ENCODE peak calls at places on chromosomes 6 and 20, in four cellular contexts. J, O, Y and T are unnamed samples.

GRCh38 chr20:57325632-57326356 is 3.8 kb upstream of the SPO11 start:
- DNase-seq in Y (no peak), J (no peak), O (no peak), T (no peak)

GRCh38 chr6:158684745-158685355 is 35.0 kb downstream of the SYTL3 start:
- DNase-seq in O (no peak), J (no peak), Y (no peak), T (no peak)

GRCh38 chr6:155695495-155695894 is 239.9 kb upstream of the NOX3 start:
- DNase-seq in Y (no peak), O (no peak), J (no peak), T (no peak)

GRCh38 chr6:87742106-87742505 is 40.1 kb upstream of the AKIRIN2 start:
- DNase-seq in Y (no peak), O (no peak), J (no peak), T (no peak)

GRCh38 chr20:15061955-15062354 is 724.5 kb upstream of the FLRT3 start:
- DNase-seq in Y (no peak), O (no peak), J (no peak), T (no peak)

GRCh38 chr6:10733151-10733715 is 10.4 kb downstream of the TMEM14C start:
- DNase-seq in O (peak), Y (no peak), J (no peak), T (peak)

GRCh38 chr6:108080010-108080780 is 5.7 kb upstream of the OSTM1 start:
- DNase-seq in Y (no peak), J (peak), O (peak), T (no peak)

GRCh38 chr20:53622247-53623114 is 28.8 kb upstream of the ZNF217 start:
- DNase-seq in J (no peak), O (no peak), Y (peak), T (no peak)

GRCh38 chr20:50321797-50322480 is 131.3 kb downstream of the CEBPB start:
- DNase-seq in O (peak), J (no peak), Y (no peak), T (no peak)
- H3K27ac ChIP-seq in O (peak), J (no peak), Y (no peak), T (no peak)

DNA sequence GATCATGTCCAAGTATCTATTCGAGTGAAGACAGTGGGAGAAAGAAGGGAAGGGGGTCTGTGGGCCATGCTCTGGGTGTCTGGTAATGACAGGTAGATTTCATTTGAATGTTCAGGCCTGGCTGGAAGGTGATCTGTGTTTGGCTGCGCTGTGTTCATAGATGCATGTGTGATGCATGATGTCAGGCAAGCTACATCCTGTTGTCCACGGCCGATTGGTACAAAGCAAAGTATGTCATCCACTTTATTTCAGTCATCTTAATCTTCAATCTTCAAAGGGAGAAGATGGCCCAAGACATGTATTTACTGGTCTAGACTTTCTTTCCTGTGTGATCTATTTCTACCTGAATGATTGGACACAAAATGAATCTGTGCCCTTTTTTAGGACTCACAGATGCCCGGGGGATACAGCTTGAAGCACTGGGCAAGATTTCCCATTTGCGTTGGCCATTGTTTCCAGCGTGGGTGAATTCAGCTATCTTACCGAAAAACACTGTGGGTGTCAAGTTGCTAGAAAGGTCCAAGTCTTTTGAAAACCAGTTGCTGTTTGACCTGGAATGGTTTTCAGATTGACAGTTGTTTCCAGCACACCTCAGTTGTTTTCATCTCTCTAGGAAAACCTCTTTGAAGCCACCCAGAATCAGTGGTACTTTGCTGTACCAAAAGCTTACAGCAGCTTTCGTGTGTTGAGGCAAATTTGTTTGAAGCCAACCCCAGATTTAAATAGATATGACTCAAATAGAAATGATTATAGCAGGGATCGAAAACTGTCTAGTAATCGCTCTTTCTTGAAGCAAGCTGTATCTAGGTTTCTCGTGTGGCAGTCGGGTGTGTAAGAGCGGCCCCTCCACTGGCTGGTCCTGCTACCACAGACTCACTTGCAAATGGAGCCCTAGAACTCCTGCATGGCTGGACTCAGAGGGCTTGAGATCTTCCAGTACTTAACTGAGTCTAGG is 27.2 kb downstream of the DUSP22 start:
- DNase-seq in Y (peak), O (no peak), J (no peak), T (no peak)
- H3K4me3 ChIP-seq in Y (peak), O (no peak), J (no peak), T (no peak)

DNA sequence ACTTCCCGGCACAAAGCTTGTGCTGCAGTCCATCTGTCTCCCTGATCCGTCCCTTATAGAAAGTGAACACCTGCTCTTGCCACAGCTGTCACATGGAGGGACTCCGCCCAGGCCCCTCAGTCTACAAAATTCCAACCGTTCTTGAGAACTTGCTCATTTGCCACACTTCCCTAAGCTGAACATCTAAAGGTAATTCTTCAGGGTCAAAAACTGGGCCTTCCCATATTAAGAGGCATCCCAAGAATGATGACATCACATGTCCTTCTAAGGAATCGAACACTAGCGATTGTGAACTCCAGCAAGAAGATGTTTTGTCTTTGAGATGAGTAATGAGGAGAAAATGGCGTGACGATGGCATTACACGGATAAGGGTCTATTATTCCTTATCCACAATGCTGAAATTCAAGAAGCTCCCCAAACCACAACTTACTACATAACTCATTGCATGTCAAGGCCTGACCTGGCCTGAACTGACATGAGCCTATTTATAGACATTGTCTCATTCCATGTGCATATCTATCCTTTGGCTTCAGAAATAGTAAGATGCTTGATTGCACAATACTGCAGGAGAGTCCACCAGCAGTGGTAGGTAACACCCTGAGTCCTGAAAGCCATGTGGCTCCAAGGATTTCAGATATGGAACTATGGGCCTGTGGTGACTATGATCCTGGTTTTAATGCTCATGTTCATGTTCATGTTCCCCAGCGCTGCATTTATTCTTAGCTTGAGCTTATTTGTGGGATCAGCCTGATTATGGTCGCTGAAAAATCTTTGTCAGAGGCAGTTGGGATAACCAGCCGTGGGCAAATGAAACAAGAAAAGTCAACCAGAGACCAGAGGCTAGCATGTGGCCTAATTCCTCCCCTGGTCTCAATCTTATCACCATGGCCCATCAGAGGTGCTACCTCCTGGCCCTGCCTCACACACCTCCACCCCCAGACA is 183.3 kb upstream of the JARID2 start:
- DNase-seq in J (no peak), O (peak), Y (no peak), T (no peak)
- H3K9ac ChIP-seq in J (no peak), O (no peak), Y (no peak), T (no peak)

GRCh38 chr6:141139461-141139860 is 993.3 kb upstream of the GJE1 start:
- DNase-seq in Y (no peak), O (no peak), J (no peak), T (no peak)

GRCh38 chr6:141141870-141142269 is 990.9 kb upstream of the GJE1 start:
- DNase-seq in Y (no peak), J (no peak), O (no peak), T (no peak)

GRCh38 chr6:141140905-141141304 is 991.8 kb upstream of the GJE1 start:
- DNase-seq in J (no peak), Y (no peak), O (no peak), T (no peak)
- H3K27ac ChIP-seq in J (no peak), Y (no peak), O (no peak), T (peak)

GRCh38 chr6:28807682-28808280 is 116.0 kb downstream of the TRIM27 start:
- DNase-seq in J (no peak), Y (no peak), O (peak), T (no peak)

GRCh38 chr6:28810655-28811053 is 113.1 kb downstream of the TRIM27 start:
- DNase-seq in J (no peak), Y (no peak), O (no peak), T (no peak)

GRCh38 chr6:28809947-28810654 is 113.7 kb downstream of the TRIM27 start:
- DNase-seq in O (no peak), J (no peak), Y (no peak), T (no peak)

GRCh38 chr6:28811873-28812272 is 111.9 kb downstream of the TRIM27 start:
- DNase-seq in Y (no peak), O (peak), J (no peak), T (no peak)

GRCh38 chr6:28808383-28808782 is 115.4 kb downstream of the TRIM27 start:
- DNase-seq in Y (no peak), J (no peak), O (no peak), T (no peak)
- H3K4me3 ChIP-seq in Y (no peak), J (peak), O (peak), T (peak)

GRCh38 chr6:3261518-3261820 is 2.7 kb downstream of the PSMG4 start:
- DNase-seq in Y (no peak), J (no peak), O (no peak), T (no peak)
- H3K9ac ChIP-seq in Y (no peak), J (no peak), O (no peak), T (no peak)

DNA sequence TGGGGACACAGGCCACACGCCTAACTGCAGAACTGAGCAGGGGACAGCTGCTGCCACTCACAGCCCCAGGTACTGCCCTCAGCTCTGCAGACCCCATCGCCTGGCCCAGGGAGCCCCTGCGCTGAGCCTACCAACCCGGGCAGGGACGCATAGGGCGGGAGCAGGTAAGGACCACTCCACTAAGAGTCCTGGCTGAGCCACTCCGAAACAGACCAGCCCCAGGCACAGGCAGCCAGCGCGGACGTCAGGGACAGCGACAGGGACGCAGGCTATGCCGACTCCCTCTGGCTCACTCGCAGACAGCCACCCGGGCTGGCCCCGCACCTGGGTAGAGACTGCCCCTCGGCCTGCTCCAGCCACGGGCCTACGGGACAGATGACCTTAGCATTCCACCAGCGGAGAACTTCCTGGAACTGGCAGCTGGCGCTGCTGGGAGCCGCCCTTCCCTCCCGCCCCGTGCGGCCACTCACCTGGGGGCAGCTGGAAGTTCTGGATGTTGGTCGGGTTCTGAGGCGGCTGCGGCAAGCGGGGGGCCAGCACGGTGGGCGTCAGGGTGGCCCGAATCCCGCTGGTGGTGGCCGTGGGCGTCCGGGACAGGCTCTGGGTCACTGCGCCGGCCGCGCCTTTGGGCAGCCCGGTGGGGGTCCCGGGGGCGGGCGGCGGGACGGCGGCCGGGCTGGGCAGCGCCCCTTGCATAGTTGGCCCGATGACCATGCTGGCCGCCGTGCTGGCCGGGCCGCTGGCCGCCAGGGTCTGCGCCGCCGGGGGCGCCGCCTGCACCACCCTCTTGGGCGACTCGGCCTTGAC is 1.5 kb downstream of the TAF4 start:
- DNase-seq in J (no peak), Y (no peak), O (no peak), T (no peak)
- H3K27ac ChIP-seq in J (no peak), Y (no peak), O (no peak), T (no peak)

DNA sequence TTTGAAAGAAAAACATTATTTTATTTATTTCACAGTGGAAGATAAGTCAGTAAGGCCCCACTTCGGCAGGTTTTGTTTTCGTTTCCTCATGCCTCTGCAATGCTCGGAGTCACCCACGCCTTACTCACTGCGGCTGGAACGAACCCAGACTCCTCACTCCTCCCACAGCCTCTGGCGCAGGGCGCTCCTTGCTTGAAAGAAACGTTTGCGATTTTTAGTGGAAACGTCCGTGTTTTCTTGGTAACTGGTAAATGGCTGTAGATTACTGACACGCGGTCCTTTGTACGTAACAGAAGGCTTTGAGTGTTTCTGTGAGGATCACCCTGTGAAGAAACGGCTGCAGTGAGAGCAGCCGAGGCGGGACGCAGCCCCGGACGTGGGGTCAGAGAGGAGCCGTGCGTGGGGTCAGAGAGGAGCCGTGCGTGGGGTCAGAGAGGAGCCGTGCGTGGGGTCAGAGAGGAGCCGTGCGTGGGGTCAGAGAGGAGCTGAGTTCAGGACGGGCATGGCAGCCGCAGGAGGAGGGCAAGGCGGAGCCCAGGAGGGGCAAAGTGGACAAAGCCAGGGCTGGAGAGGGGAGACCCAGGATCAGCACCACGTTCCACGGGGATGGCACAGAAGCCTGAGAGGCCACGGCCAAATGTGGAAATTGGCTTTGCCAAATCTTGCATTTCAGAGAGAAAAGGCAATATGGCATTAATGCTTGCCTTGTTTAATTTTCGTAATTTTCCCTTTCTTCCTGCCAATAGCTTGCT is 198.6 kb upstream of the THBS2 start:
- DNase-seq in Y (no peak), O (peak), J (no peak), T (no peak)
- H3K4me3 ChIP-seq in Y (no peak), O (peak), J (no peak), T (no peak)